ENCODE peak calls at places on chromosome 12, in ten cellular contexts. U, R, X, H, S, O, N, W, M and V are unnamed samples.

GRCh38 chr12:24931666-24932405 is 17.1 kb downstream of the BCAT1 start:
- DNase-seq in U (peak; percentile 87), R (no peak), X (no peak), H (no peak), S (no peak), O (peak; percentile 60), N (no peak), W (no peak), M (no peak), V (no peak)

GRCh38 chr12:6691473-6691872 is 2.3 kb upstream of the ZNF384 start:
- DNase-seq in U (no peak), R (no peak), X (no peak), H (no peak), S (no peak), O (peak; percentile 53), N (no peak), W (peak; percentile 37), M (no peak), V (no peak)

GRCh38 chr12:115440438-115440837 is 756.5 kb upstream of the TBX3 start:
- DNase-seq in U (no peak), R (no peak), X (no peak), H (no peak), S (no peak), O (peak; percentile 73), N (no peak), W (peak; percentile 39), M (peak; percentile 11), V (no peak)

GRCh38 chr12:2756756-2757155 is 38.0 kb upstream of the FKBP4 start:
- DNase-seq in U (no peak), R (no peak), X (no peak), H (no peak), S (no peak), O (no peak), N (no peak), W (no peak), M (no peak), V (no peak)

GRCh38 chr12:115355301-115355700 is 671.3 kb upstream of the TBX3 start:
- DNase-seq in U (no peak), R (no peak), X (no peak), H (no peak), S (no peak), O (peak; percentile 35), N (no peak), W (no peak), M (no peak), V (no peak)

GRCh38 chr12:81284137-81284536 is 206.3 kb downstream of the ACSS3 start:
- DNase-seq in U (no peak), R (no peak), X (no peak), H (no peak), S (no peak), O (peak; percentile 11), N (no peak), W (peak; percentile 9), M (no peak), V (no peak)

GRCh38 chr12:65952737-65953209 is 128.5 kb downstream of the HMGA2 start:
- DNase-seq in U (no peak), R (no peak), X (no peak), H (no peak), S (no peak), O (peak; percentile 82), N (no peak), W (peak; percentile 62), M (no peak), V (no peak)

GRCh38 chr12:52260351-52261210 is 13.9 kb upstream of the KRT86 start:
- DNase-seq in U (no peak), R (no peak), X (no peak), H (no peak), S (no peak), O (no peak), N (no peak), W (peak; percentile 74), M (no peak), V (no peak)

GRCh38 chr12:38704455-38704854 is 200.9 kb downstream of the CPNE8 start:
- DNase-seq in U (no peak), R (no peak), X (no peak), H (no peak), S (no peak), O (no peak), N (no peak), W (no peak), M (no peak), V (no peak)

GRCh38 chr12:21774358-21775129 is at the start of gene KCNJ8:
- DNase-seq in U (no peak), R (peak; percentile 33), X (no peak), H (peak; percentile 91), S (peak; percentile 16), O (peak; percentile 73), N (peak; percentile 87), W (peak; percentile 31), M (peak; percentile 90), V (no peak)

GRCh38 chr12:713281-713875 is 39.0 kb upstream of the WNK1 start:
- DNase-seq in U (no peak), R (no peak), X (no peak), H (peak; percentile 68), S (no peak), O (peak; percentile 44), N (no peak), W (no peak), M (no peak), V (no peak)

GRCh38 chr12:27437839-27438238 is 8.7 kb upstream of the SMCO2 start:
- DNase-seq in U (peak; percentile 27), R (no peak), X (no peak), H (no peak), S (no peak), O (no peak), N (no peak), W (no peak), M (no peak), V (no peak)

GRCh38 chr12:52892974-52893373 is 11.9 kb downstream of the KRT8 start:
- DNase-seq in U (no peak), R (no peak), X (no peak), H (no peak), S (no peak), O (no peak), N (no peak), W (no peak), M (no peak), V (no peak)

GRCh38 chr12:3925621-3926020 is 52.4 kb upstream of the PARP11 start:
- DNase-seq in U (no peak), R (no peak), X (no peak), H (no peak), S (no peak), O (no peak), N (no peak), W (no peak), M (no peak), V (no peak)

GRCh38 chr12:7995266-7995963 is 37.1 kb upstream of the FOXJ2 start:
- DNase-seq in U (peak; percentile 88), R (peak; percentile 67), X (peak; percentile 64), H (peak; percentile 89), S (peak; percentile 79), O (peak; percentile 98), N (peak; percentile 84), W (peak; percentile 82), M (peak; percentile 73), V (peak; percentile 63)

GRCh38 chr12:7989827-7990491 is 42.6 kb upstream of the FOXJ2 start:
- DNase-seq in U (no peak), R (peak; percentile 25), X (no peak), H (no peak), S (no peak), O (no peak), N (peak; percentile 89), W (no peak), M (peak; percentile 13), V (peak; percentile 28)

GRCh38 chr12:7994731-7995205 is 37.7 kb upstream of the FOXJ2 start:
- DNase-seq in U (no peak), R (no peak), X (no peak), H (no peak), S (no peak), O (peak; percentile 94), N (no peak), W (peak; percentile 95), M (no peak), V (no peak)
- H3K9me3 ChIP-seq in U (no peaks in the 10 kb centered on the region), R (peaks cover 2% of the 10 kb centered on the region), X (no peaks in the 10 kb centered on the region), H (peaks cover 26% of the 10 kb centered on the region), S (no peaks in the 10 kb centered on the region), O (no peaks in the 10 kb centered on the region), N (no peaks in the 10 kb centered on the region), W (peaks cover 5% of the 10 kb centered on the region), M (no peaks in the 10 kb centered on the region), V (no peaks in the 10 kb centered on the region)

DNA sequence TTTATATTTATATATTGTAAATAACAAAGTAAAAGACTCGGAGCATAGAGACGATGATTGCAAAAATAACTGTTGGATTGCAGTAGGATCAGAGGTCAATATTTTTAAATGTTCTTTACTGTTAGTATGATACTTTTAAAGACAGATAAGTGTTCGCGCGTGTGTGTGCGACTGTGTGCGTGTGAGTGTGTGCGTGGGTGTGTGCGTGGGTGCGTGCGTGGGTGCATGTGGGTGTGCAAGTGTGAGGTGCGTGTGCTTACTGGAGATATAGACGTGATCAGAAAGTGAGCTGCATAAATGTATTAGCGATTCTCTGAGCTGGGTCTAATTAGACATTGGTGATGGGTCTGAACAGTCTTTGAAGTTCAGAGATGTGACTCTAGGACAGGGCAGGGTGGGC is 142.9 kb downstream of the RIMBP2 start:
- DNase-seq in U (no peak), R (no peak), X (no peak), H (no peak), S (no peak), O (no peak), N (no peak), W (no peak), M (no peak), V (no peak)
- H3K9me3 ChIP-seq in U (no peaks in the 10 kb centered on the region), R (no peaks in the 10 kb centered on the region), X (no peaks in the 10 kb centered on the region), H (no peaks in the 10 kb centered on the region), S (no peaks in the 10 kb centered on the region), O (no peaks in the 10 kb centered on the region), N (no peaks in the 10 kb centered on the region), W (peaks cover 5% of the 10 kb centered on the region), M (no peaks in the 10 kb centered on the region), V (no peaks in the 10 kb centered on the region)

GRCh38 chr12:108995370-108995992 is 25.4 kb downstream of the SVOP start:
- DNase-seq in U (no peak), R (no peak), X (no peak), H (no peak), S (no peak), O (no peak), N (no peak), W (no peak), M (no peak), V (no peak)
- H3K9me3 ChIP-seq in U (no peaks in the 10 kb centered on the region), R (no peaks in the 10 kb centered on the region), X (no peaks in the 10 kb centered on the region), H (peaks cover 14% of the 10 kb centered on the region), S (no peaks in the 10 kb centered on the region), O (no peaks in the 10 kb centered on the region), N (no peaks in the 10 kb centered on the region), W (no peaks in the 10 kb centered on the region), M (no peaks in the 10 kb centered on the region), V (no peaks in the 10 kb centered on the region)

DNA sequence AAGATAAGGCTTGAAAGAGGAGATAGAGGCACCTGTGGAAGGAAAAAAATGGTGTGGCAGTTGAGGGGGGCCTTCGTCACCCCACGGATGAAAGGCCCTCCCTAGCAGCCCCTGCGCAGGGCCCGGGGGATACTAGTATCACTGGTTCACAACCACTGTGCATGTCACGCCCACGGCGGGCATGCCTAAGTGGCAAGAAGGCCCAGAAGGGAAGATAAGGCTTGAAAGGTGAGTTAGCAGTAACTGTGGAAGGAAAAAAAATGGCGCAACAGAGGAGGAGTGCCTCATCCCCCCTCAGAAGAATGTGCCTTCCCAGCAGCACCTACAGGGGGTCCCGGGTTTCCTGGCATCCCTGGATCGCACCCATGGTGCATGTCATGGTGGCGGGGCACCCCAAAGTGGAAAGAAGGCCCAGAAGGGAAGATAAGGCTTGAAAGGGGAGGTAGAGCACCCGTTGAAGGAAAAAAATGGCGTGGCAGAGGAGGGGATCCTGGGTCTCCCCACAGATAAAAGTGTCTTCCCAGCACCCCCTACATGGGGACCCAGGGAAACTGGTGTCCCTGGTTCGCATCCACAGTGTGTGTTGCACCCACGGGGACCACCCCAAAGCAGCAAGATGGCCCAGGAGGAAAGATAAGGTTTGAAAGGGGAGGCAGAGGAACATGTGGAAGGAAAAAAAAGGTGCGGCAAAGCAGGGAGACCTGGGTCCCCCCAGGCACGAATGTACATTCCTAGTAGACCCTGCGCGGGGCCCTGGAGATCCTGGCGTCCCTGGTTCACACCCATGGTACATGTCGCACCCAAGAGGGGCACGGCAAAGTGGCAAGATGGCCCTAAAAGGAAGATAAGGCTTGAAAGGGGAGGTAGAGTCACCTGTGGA is 279.2 kb downstream of the ALG10 start:
- DNase-seq in U (no peak), R (no peak), X (no peak), H (no peak), S (no peak), O (no peak), N (peak; percentile 49), W (no peak), M (no peak), V (no peak)
- H3K9me3 ChIP-seq in U (peaks cover 4% of the 10 kb centered on the region), R (no peaks in the 10 kb centered on the region), X (no peaks in the 10 kb centered on the region), H (no peaks in the 10 kb centered on the region), S (no peaks in the 10 kb centered on the region), O (no peaks in the 10 kb centered on the region), N (no peaks in the 10 kb centered on the region), W (peaks cover 8% of the 10 kb centered on the region), M (no peaks in the 10 kb centered on the region), V (no peaks in the 10 kb centered on the region)